ENCODE peak calls at places on chromosomes 13 and 19, in four cellular contexts. One of them, this sample, is unnamed.

GRCh38 chr13:65456150-65456912 is 1773.8 kb downstream of the PCDH9 start:
- DNase-seq in stimulated activated CD4-positive, alpha-beta T cell treated with anti-CD3 and anti-CD28 coated beads, Interleukin-1b, Interleukin-23, amount 100 ng/mL, for 1 hour: no peak
- DNase-seq in RPMI7951: no peak
- DNase-seq in NCI-H446 treated with DMSO at 0.1 percent for 48 hours: no peak
- DNase-seq in this sample: no peak

GRCh38 chr19:35347171-35347929 is at the start of gene FFAR1:
- DNase-seq in stimulated activated CD4-positive, alpha-beta T cell treated with anti-CD3 and anti-CD28 coated beads, Interleukin-1b, Interleukin-23, amount 100 ng/mL, for 1 hour: no peak
- DNase-seq in RPMI7951: peak
- DNase-seq in NCI-H446 treated with DMSO at 0.1 percent for 48 hours: no peak
- DNase-seq in this sample: no peak

GRCh38 chr13:46908511-46908910 is 11.7 kb upstream of the HTR2A start:
- DNase-seq in stimulated activated CD4-positive, alpha-beta T cell treated with anti-CD3 and anti-CD28 coated beads, Interleukin-1b, Interleukin-23, amount 100 ng/mL, for 1 hour: no peak
- DNase-seq in RPMI7951: peak
- DNase-seq in NCI-H446 treated with DMSO at 0.1 percent for 48 hours: no peak
- DNase-seq in this sample: peak

GRCh38 chr19:29873024-29873800 is 61.4 kb downstream of the CCNE1 start:
- DNase-seq in stimulated activated CD4-positive, alpha-beta T cell treated with anti-CD3 and anti-CD28 coated beads, Interleukin-1b, Interleukin-23, amount 100 ng/mL, for 1 hour: peak
- DNase-seq in RPMI7951: peak
- DNase-seq in NCI-H446 treated with DMSO at 0.1 percent for 48 hours: no peak
- DNase-seq in this sample: no peak

GRCh38 chr19:52516191-52516590 is 11.3 kb upstream of the ZNF808 start:
- DNase-seq in stimulated activated CD4-positive, alpha-beta T cell treated with anti-CD3 and anti-CD28 coated beads, Interleukin-1b, Interleukin-23, amount 100 ng/mL, for 1 hour: no peak
- DNase-seq in RPMI7951: no peak
- DNase-seq in NCI-H446 treated with DMSO at 0.1 percent for 48 hours: no peak
- DNase-seq in this sample: no peak

GRCh38 chr13:34338102-34338501 is 520.2 kb downstream of the RFC3 start:
- DNase-seq in stimulated activated CD4-positive, alpha-beta T cell treated with anti-CD3 and anti-CD28 coated beads, Interleukin-1b, Interleukin-23, amount 100 ng/mL, for 1 hour: no peak
- DNase-seq in RPMI7951: peak
- DNase-seq in NCI-H446 treated with DMSO at 0.1 percent for 48 hours: peak
- DNase-seq in this sample: no peak

GRCh38 chr13:107864543-107865460 is 350.5 kb downstream of the LIG4 start:
- DNase-seq in stimulated activated CD4-positive, alpha-beta T cell treated with anti-CD3 and anti-CD28 coated beads, Interleukin-1b, Interleukin-23, amount 100 ng/mL, for 1 hour: no peak
- DNase-seq in RPMI7951: peak
- DNase-seq in NCI-H446 treated with DMSO at 0.1 percent for 48 hours: no peak
- DNase-seq in this sample: peak

GRCh38 chr19:31297991-31298390 is 51.2 kb downstream of the TSHZ3 start:
- DNase-seq in stimulated activated CD4-positive, alpha-beta T cell treated with anti-CD3 and anti-CD28 coated beads, Interleukin-1b, Interleukin-23, amount 100 ng/mL, for 1 hour: no peak
- DNase-seq in RPMI7951: no peak
- DNase-seq in NCI-H446 treated with DMSO at 0.1 percent for 48 hours: no peak
- DNase-seq in this sample: no peak

GRCh38 chr19:48821633-48822032 is 10.8 kb upstream of the BCAT2 start:
- DNase-seq in stimulated activated CD4-positive, alpha-beta T cell treated with anti-CD3 and anti-CD28 coated beads, Interleukin-1b, Interleukin-23, amount 100 ng/mL, for 1 hour: no peak
- DNase-seq in RPMI7951: no peak
- DNase-seq in NCI-H446 treated with DMSO at 0.1 percent for 48 hours: no peak
- DNase-seq in this sample: no peak

GRCh38 chr13:74273591-74273990 is 139.4 kb upstream of the KLF12 start:
- DNase-seq in stimulated activated CD4-positive, alpha-beta T cell treated with anti-CD3 and anti-CD28 coated beads, Interleukin-1b, Interleukin-23, amount 100 ng/mL, for 1 hour: no peak
- DNase-seq in RPMI7951: no peak
- DNase-seq in NCI-H446 treated with DMSO at 0.1 percent for 48 hours: no peak
- DNase-seq in this sample: no peak

GRCh38 chr13:112034846-112035245 is 32.1 kb upstream of the SOX1 start:
- DNase-seq in stimulated activated CD4-positive, alpha-beta T cell treated with anti-CD3 and anti-CD28 coated beads, Interleukin-1b, Interleukin-23, amount 100 ng/mL, for 1 hour: no peak
- DNase-seq in RPMI7951: no peak
- DNase-seq in NCI-H446 treated with DMSO at 0.1 percent for 48 hours: no peak
- DNase-seq in this sample: no peak

GRCh38 chr19:17739121-17739875 is 12.0 kb upstream of the FCHO1 start:
- DNase-seq in stimulated activated CD4-positive, alpha-beta T cell treated with anti-CD3 and anti-CD28 coated beads, Interleukin-1b, Interleukin-23, amount 100 ng/mL, for 1 hour: no peak
- DNase-seq in RPMI7951: no peak
- DNase-seq in NCI-H446 treated with DMSO at 0.1 percent for 48 hours: no peak
- DNase-seq in this sample: no peak

GRCh38 chr19:3387645-3388589 is 21.5 kb downstream of the NFIC start:
- DNase-seq in stimulated activated CD4-positive, alpha-beta T cell treated with anti-CD3 and anti-CD28 coated beads, Interleukin-1b, Interleukin-23, amount 100 ng/mL, for 1 hour: no peak
- DNase-seq in RPMI7951: no peak
- DNase-seq in NCI-H446 treated with DMSO at 0.1 percent for 48 hours: peak
- DNase-seq in this sample: peak

GRCh38 chr19:46860846-46861690 is at the start of gene ARHGAP35:
- DNase-seq in stimulated activated CD4-positive, alpha-beta T cell treated with anti-CD3 and anti-CD28 coated beads, Interleukin-1b, Interleukin-23, amount 100 ng/mL, for 1 hour: peak
- DNase-seq in RPMI7951: no peak
- DNase-seq in NCI-H446 treated with DMSO at 0.1 percent for 48 hours: no peak
- DNase-seq in this sample: no peak

GRCh38 chr19:48628486-48629296 is 8.5 kb downstream of the DBP start:
- DNase-seq in stimulated activated CD4-positive, alpha-beta T cell treated with anti-CD3 and anti-CD28 coated beads, Interleukin-1b, Interleukin-23, amount 100 ng/mL, for 1 hour: no peak
- DNase-seq in RPMI7951: no peak
- DNase-seq in NCI-H446 treated with DMSO at 0.1 percent for 48 hours: no peak
- DNase-seq in this sample: no peak

GRCh38 chr13:111027481-111028439 is 87.3 kb upstream of the ARHGEF7 start:
- DNase-seq in stimulated activated CD4-positive, alpha-beta T cell treated with anti-CD3 and anti-CD28 coated beads, Interleukin-1b, Interleukin-23, amount 100 ng/mL, for 1 hour: no peak
- DNase-seq in RPMI7951: peak
- DNase-seq in NCI-H446 treated with DMSO at 0.1 percent for 48 hours: no peak
- DNase-seq in this sample: no peak

GRCh38 chr13:46113596-46113995 is 8.8 kb upstream of the CPB2 start:
- DNase-seq in stimulated activated CD4-positive, alpha-beta T cell treated with anti-CD3 and anti-CD28 coated beads, Interleukin-1b, Interleukin-23, amount 100 ng/mL, for 1 hour: no peak
- DNase-seq in RPMI7951: peak
- DNase-seq in NCI-H446 treated with DMSO at 0.1 percent for 48 hours: no peak
- DNase-seq in this sample: no peak

GRCh38 chr19:8567522-8568172 is 9.6 kb downstream of the MYO1F start:
- DNase-seq in stimulated activated CD4-positive, alpha-beta T cell treated with anti-CD3 and anti-CD28 coated beads, Interleukin-1b, Interleukin-23, amount 100 ng/mL, for 1 hour: no peak
- DNase-seq in RPMI7951: no peak
- DNase-seq in NCI-H446 treated with DMSO at 0.1 percent for 48 hours: no peak
- DNase-seq in this sample: no peak

GRCh38 chr13:97043302-97043701 is 49.0 kb upstream of the OXGR1 start:
- DNase-seq in stimulated activated CD4-positive, alpha-beta T cell treated with anti-CD3 and anti-CD28 coated beads, Interleukin-1b, Interleukin-23, amount 100 ng/mL, for 1 hour: no peak
- DNase-seq in RPMI7951: peak
- DNase-seq in NCI-H446 treated with DMSO at 0.1 percent for 48 hours: no peak
- DNase-seq in this sample: peak

GRCh38 chr19:49793561-49793840 is 19.6 kb downstream of the FUZ start:
- DNase-seq in stimulated activated CD4-positive, alpha-beta T cell treated with anti-CD3 and anti-CD28 coated beads, Interleukin-1b, Interleukin-23, amount 100 ng/mL, for 1 hour: no peak
- DNase-seq in RPMI7951: peak
- DNase-seq in NCI-H446 treated with DMSO at 0.1 percent for 48 hours: no peak
- DNase-seq in this sample: no peak

GRCh38 chr13:60164490-60164889 is 762 bp upstream of the DIAPH3 start:
- DNase-seq in stimulated activated CD4-positive, alpha-beta T cell treated with anti-CD3 and anti-CD28 coated beads, Interleukin-1b, Interleukin-23, amount 100 ng/mL, for 1 hour: no peak
- DNase-seq in RPMI7951: no peak
- DNase-seq in NCI-H446 treated with DMSO at 0.1 percent for 48 hours: no peak
- DNase-seq in this sample: no peak

GRCh38 chr19:16605552-16605951 is 22.5 kb downstream of the MED26 start:
- DNase-seq in stimulated activated CD4-positive, alpha-beta T cell treated with anti-CD3 and anti-CD28 coated beads, Interleukin-1b, Interleukin-23, amount 100 ng/mL, for 1 hour: no peak
- DNase-seq in RPMI7951: no peak
- DNase-seq in NCI-H446 treated with DMSO at 0.1 percent for 48 hours: peak
- DNase-seq in this sample: no peak

GRCh38 chr13:20221772-20222171 is 10.3 kb downstream of the GJB6 start:
- DNase-seq in stimulated activated CD4-positive, alpha-beta T cell treated with anti-CD3 and anti-CD28 coated beads, Interleukin-1b, Interleukin-23, amount 100 ng/mL, for 1 hour: no peak
- DNase-seq in RPMI7951: peak
- DNase-seq in NCI-H446 treated with DMSO at 0.1 percent for 48 hours: no peak
- DNase-seq in this sample: no peak

GRCh38 chr19:13014101-13014920 is 19.0 kb downstream of the NFIX start:
- DNase-seq in stimulated activated CD4-positive, alpha-beta T cell treated with anti-CD3 and anti-CD28 coated beads, Interleukin-1b, Interleukin-23, amount 100 ng/mL, for 1 hour: no peak
- DNase-seq in RPMI7951: peak
- DNase-seq in NCI-H446 treated with DMSO at 0.1 percent for 48 hours: no peak
- DNase-seq in this sample: no peak

GRCh38 chr19:40263440-40264313 is 21.5 kb downstream of the AKT2 start:
- DNase-seq in stimulated activated CD4-positive, alpha-beta T cell treated with anti-CD3 and anti-CD28 coated beads, Interleukin-1b, Interleukin-23, amount 100 ng/mL, for 1 hour: no peak
- DNase-seq in RPMI7951: no peak
- DNase-seq in NCI-H446 treated with DMSO at 0.1 percent for 48 hours: no peak
- DNase-seq in this sample: no peak

GRCh38 chr19:44677019-44677809 is 5.9 kb downstream of the CEACAM19 start:
- DNase-seq in stimulated activated CD4-positive, alpha-beta T cell treated with anti-CD3 and anti-CD28 coated beads, Interleukin-1b, Interleukin-23, amount 100 ng/mL, for 1 hour: no peak
- DNase-seq in RPMI7951: peak
- DNase-seq in NCI-H446 treated with DMSO at 0.1 percent for 48 hours: no peak
- DNase-seq in this sample: no peak

GRCh38 chr19:52170304-52170703 is 1.1 kb downstream of the ZNF836 start:
- DNase-seq in stimulated activated CD4-positive, alpha-beta T cell treated with anti-CD3 and anti-CD28 coated beads, Interleukin-1b, Interleukin-23, amount 100 ng/mL, for 1 hour: no peak
- DNase-seq in RPMI7951: no peak
- DNase-seq in NCI-H446 treated with DMSO at 0.1 percent for 48 hours: no peak
- DNase-seq in this sample: no peak

GRCh38 chr13:99845136-99845874 is 126.3 kb downstream of the ZIC5 start:
- DNase-seq in stimulated activated CD4-positive, alpha-beta T cell treated with anti-CD3 and anti-CD28 coated beads, Interleukin-1b, Interleukin-23, amount 100 ng/mL, for 1 hour: no peak
- DNase-seq in RPMI7951: no peak
- DNase-seq in NCI-H446 treated with DMSO at 0.1 percent for 48 hours: peak
- DNase-seq in this sample: no peak

GRCh38 chr19:29549105-29550070 is 23.6 kb downstream of the VSTM2B start:
- DNase-seq in stimulated activated CD4-positive, alpha-beta T cell treated with anti-CD3 and anti-CD28 coated beads, Interleukin-1b, Interleukin-23, amount 100 ng/mL, for 1 hour: no peak
- DNase-seq in RPMI7951: no peak
- DNase-seq in NCI-H446 treated with DMSO at 0.1 percent for 48 hours: no peak
- DNase-seq in this sample: no peak